ENCODE peak calls at places on chromosomes 16 and 17, in nine cellular contexts. K is Calu3; C is stimulated activated CD8-positive, alpha-beta memory T cell treated with anti-CD3 and anti-CD28 coated beads, Interleukin-7, amount 100 ng/mL, for 4 hours; X is HTR-8/SVneo; I is GDM1; F is GM10248; B is lower leg skin; M is T-helper 2 cell; U is effector CD4-positive, alpha-beta T cell. Y is an unnamed sample.

GRCh38 chr16:70700101-70701020 is 14.5 kb upstream of the MTSS2 start:
- DNase-seq in K (no peak), C (no peak), X (no peak), I (peak; percentile 21), F (no peak), B (no peak), M (no peak), U (no peak), Y (no peak)

GRCh38 chr17:76199466-76199865 is 40.8 kb downstream of the RNF157 start:
- DNase-seq in K (no peak), C (peak; percentile 52), X (no peak), I (no peak), F (no peak), B (no peak), M (peak; percentile 92), U (peak; percentile 67), Y (peak; percentile 42)

GRCh38 chr17:73595068-73595865 is 49.0 kb downstream of the SDK2 start:
- DNase-seq in K (peak; percentile 10), C (no peak), X (peak; percentile 29), I (no peak), F (peak; percentile 56), B (no peak), M (peak; percentile 45), U (no peak), Y (peak; percentile 7)

GRCh38 chr16:75250089-75250808 is 1.2 kb downstream of the BCAR1 start:
- DNase-seq in K (peak; percentile 66), C (no peak), X (no peak), I (no peak), F (no peak), B (no peak), M (no peak), U (no peak), Y (peak; percentile 24)

GRCh38 chr17:77206125-77206523 is 65.4 kb downstream of the SEC14L1 start:
- DNase-seq in K (no peak), C (no peak), X (no peak), I (no peak), F (no peak), B (no peak), M (no peak), U (no peak), Y (no peak)

GRCh38 chr17:65064452-65065019 is 8.0 kb upstream of the GNA13 start:
- DNase-seq in K (no peak), C (no peak), X (no peak), I (no peak), F (no peak), B (no peak), M (no peak), U (no peak), Y (no peak)

GRCh38 chr17:49439673-49440571 is 25.2 kb upstream of the PHB1 start:
- DNase-seq in K (no peak), C (no peak), X (no peak), I (no peak), F (no peak), B (peak; percentile 75), M (no peak), U (no peak), Y (no peak)

GRCh38 chr16:23145608-23146007 is 3.6 kb downstream of the USP31 start:
- DNase-seq in K (peak; percentile 28), C (no peak), X (no peak), I (no peak), F (no peak), B (no peak), M (no peak), U (no peak), Y (no peak)

GRCh38 chr17:63116967-63117366 is 150.9 kb downstream of the TANC2 start:
- DNase-seq in K (peak; percentile 58), C (no peak), X (no peak), I (no peak), F (no peak), B (no peak), M (no peak), U (no peak), Y (no peak)

GRCh38 chr17:32283745-32284207 is 18.1 kb downstream of the RHBDL3 start:
- DNase-seq in K (no peak), C (no peak), X (no peak), I (no peak), F (no peak), B (no peak), M (no peak), U (no peak), Y (no peak)

GRCh38 chr16:50153648-50154368 is 702 bp downstream of the TENT4B start:
- DNase-seq in K (peak; percentile 41), C (peak; percentile 13), X (no peak), I (no peak), F (peak; percentile 39), B (no peak), M (peak; percentile 63), U (peak; percentile 26), Y (peak; percentile 60)

GRCh38 chr16:28603381-28604185 is 6.3 kb downstream of the SULT1A1 start:
- DNase-seq in K (no peak), C (no peak), X (no peak), I (no peak), F (no peak), B (no peak), M (no peak), U (no peak), Y (no peak)

GRCh38 chr16:24102120-24102740 is 153.9 kb upstream of the CACNG3 start:
- DNase-seq in K (no peak), C (no peak), X (no peak), I (no peak), F (no peak), B (no peak), M (no peak), U (no peak), Y (no peak)

GRCh38 chr16:70679653-70680494 is 6.0 kb downstream of the MTSS2 start:
- DNase-seq in K (no peak), C (no peak), X (no peak), I (no peak), F (no peak), B (no peak), M (no peak), U (no peak), Y (no peak)

GRCh38 chr17:58330997-58331814 is 2.6 kb upstream of the TSPOAP1 start:
- DNase-seq in K (no peak), C (peak; percentile 79), X (no peak), I (peak; percentile 76), F (no peak), B (no peak), M (peak; percentile 88), U (peak; percentile 68), Y (peak; percentile 47)

GRCh38 chr17:62644487-62645173 is 17.2 kb downstream of the MRC2 start:
- DNase-seq in K (no peak), C (no peak), X (no peak), I (no peak), F (no peak), B (no peak), M (no peak), U (no peak), Y (no peak)

GRCh38 chr17:58329035-58329807 is 626 bp upstream of the TSPOAP1 start:
- DNase-seq in K (no peak), C (peak; percentile 80), X (no peak), I (peak; percentile 87), F (peak; percentile 76), B (no peak), M (peak; percentile 95), U (peak; percentile 55), Y (peak; percentile 61)

GRCh38 chr16:22191966-22192260 is 14.2 kb upstream of the EEF2K start:
- DNase-seq in K (no peak), C (no peak), X (no peak), I (no peak), F (no peak), B (no peak), M (peak; percentile 79), U (no peak), Y (peak; percentile 22)

GRCh38 chr17:20133552-20133951 is 124.4 kb downstream of the SPECC1 start:
- DNase-seq in K (no peak), C (no peak), X (no peak), I (no peak), F (no peak), B (no peak), M (no peak), U (no peak), Y (no peak)

GRCh38 chr16:4176794-4177438 is 60.7 kb upstream of the ADCY9 start:
- DNase-seq in K (peak; percentile 23), C (no peak), X (peak; percentile 62), I (no peak), F (peak; percentile 68), B (no peak), M (no peak), U (no peak), Y (no peak)

GRCh38 chr16:76910931-76911330 is 280.1 kb upstream of the MON1B start:
- DNase-seq in K (no peak), C (no peak), X (no peak), I (no peak), F (no peak), B (no peak), M (no peak), U (no peak), Y (no peak)

GRCh38 chr16:30747331-30747730 is 894 bp upstream of the PHKG2 start:
- DNase-seq in K (no peak), C (no peak), X (no peak), I (no peak), F (no peak), B (no peak), M (no peak), U (no peak), Y (no peak)

GRCh38 chr17:15649861-15650391 is 30.4 kb upstream of the FBXW10B start:
- DNase-seq in K (peak; percentile 49), C (no peak), X (no peak), I (no peak), F (no peak), B (peak; percentile 92), M (no peak), U (no peak), Y (no peak)

GRCh38 chr16:80147021-80147680 is 393.6 kb upstream of the DYNLRB2 start:
- DNase-seq in K (no peak), C (no peak), X (no peak), I (no peak), F (no peak), B (no peak), M (no peak), U (no peak), Y (no peak)

GRCh38 chr16:86722970-86723369 is 144.6 kb downstream of the FOXL1 start:
- DNase-seq in K (no peak), C (no peak), X (no peak), I (no peak), F (no peak), B (no peak), M (no peak), U (no peak), Y (no peak)

GRCh38 chr16:75481475-75481874 is 13.8 kb downstream of the CHST6 start:
- DNase-seq in K (no peak), C (no peak), X (no peak), I (no peak), F (no peak), B (no peak), M (no peak), U (no peak), Y (no peak)

GRCh38 chr16:56614549-56614991 is 6.2 kb downstream of the MT2A start:
- DNase-seq in K (no peak), C (no peak), X (no peak), I (no peak), F (no peak), B (no peak), M (peak; percentile 87), U (no peak), Y (no peak)

GRCh38 chr16:70738083-70738977 is 52.5 kb upstream of the MTSS2 start:
- DNase-seq in K (peak; percentile 53), C (no peak), X (peak; percentile 68), I (peak; percentile 3), F (peak; percentile 48), B (peak; percentile 90), M (peak; percentile 82), U (no peak), Y (no peak)

GRCh38 chr17:59435238-59435637 is 103.8 kb downstream of the YPEL2 start:
- DNase-seq in K (no peak), C (no peak), X (no peak), I (no peak), F (no peak), B (no peak), M (peak; percentile 85), U (no peak), Y (no peak)

Y was measured in stimulated activated naive CD4-positive, alpha-beta T cell.